ENCODE peak calls at places on chromosomes 4 and X, in eight cellular contexts. A is iris pigment epithelial cell, T is left ventricle myocardium inferior, J is Right ventricle myocardium superior, U is NCI-H1417, C is fibroblast of mammary gland, S is WTC11, X is GM06990. G is an unnamed sample.

GRCh38 chr4:102586002-102586643 is 85.0 kb downstream of the NFKB1 start:
- DNase-seq in X (peak; percentile 20), A (no peak), C (no peak), S (no peak), T (no peak), U (no peak), J (no peak), G (no peak)

GRCh38 chr4:184165291-184165690 is 52.4 kb downstream of the ENPP6 start:
- DNase-seq in A (peak; percentile 61), X (no peak), C (no peak), J (no peak), T (no peak), U (peak; percentile 3), S (peak; percentile 44), G (peak; percentile 15)

GRCh38 chrX:72540318-72540717 is 32.3 kb downstream of the HDAC8 start:
- DNase-seq in A (peak; percentile 44), U (no peak), T (no peak), C (peak; percentile 59), X (no peak), S (no peak), J (no peak), G (peak; percentile 11)

GRCh38 chrX:46587158-46587557 is 13.6 kb downstream of the CHST7 start:
- DNase-seq in T (no peak), J (no peak), C (peak; percentile 62), S (no peak), U (no peak), A (peak; percentile 74), X (peak; percentile 58), G (peak; percentile 66)

GRCh38 chr4:166318810-166319525 is 445.9 kb downstream of the TLL1 start:
- DNase-seq in A (peak; percentile 74), C (peak; percentile 84), U (no peak), T (no peak), J (no peak), S (no peak), X (no peak), G (peak; percentile 91)

GRCh38 chrX:10397349-10397748 is 223.0 kb downstream of the MID1 start:
- DNase-seq in U (no peak), X (no peak), C (no peak), J (no peak), S (no peak), T (no peak), A (no peak), G (no peak)

GRCh38 chr4:84035568-84035967 is 463.5 kb downstream of the NKX6-1 start:
- DNase-seq in J (no peak), A (no peak), T (no peak), X (no peak), C (no peak), U (no peak), S (no peak), G (no peak)

GRCh38 chrX:11205796-11206195 is 87.4 kb upstream of the AMELX start:
- DNase-seq in U (no peak), X (no peak), A (no peak), S (no peak), J (no peak), C (no peak), T (no peak), G (no peak)

GRCh38 chr4:163748474-163748873 is 254.0 kb downstream of the TMA16 start:
- DNase-seq in T (no peak), J (no peak), U (peak; percentile 56), S (no peak), X (no peak), C (peak; percentile 46), A (peak; percentile 5), G (peak; percentile 55)

GRCh38 chr4:3330682-3331081 is 37.9 kb downstream of the RGS12 start:
- DNase-seq in A (no peak), X (no peak), T (no peak), J (peak; percentile 29), U (no peak), S (no peak), C (no peak), G (no peak)

GRCh38 chr4:174591243-174592021 is 69.1 kb upstream of the HPGD start:
- DNase-seq in S (no peak), X (peak; percentile 18), J (no peak), T (no peak), U (no peak), A (peak; percentile 32), C (no peak), G (no peak)

GRCh38 chr4:6200011-6200921 is at the start of gene JAKMIP1:
- DNase-seq in J (peak; percentile 79), T (peak; percentile 64), U (peak; percentile 82), C (peak; percentile 33), X (peak; percentile 87), A (peak; percentile 49), S (peak; percentile 93), G (peak; percentile 30)

GRCh38 chr4:183960912-183961569 is 55.9 kb downstream of the STOX2 start:
- DNase-seq in S (no peak), T (peak; percentile 48), A (no peak), J (peak; percentile 59), C (no peak), U (peak; percentile 44), X (no peak), G (peak; percentile 5)

GRCh38 chr4:123102897-123103489 is 180.6 kb upstream of the NUDT6 start:
- DNase-seq in C (peak; percentile 70), U (peak; percentile 2), T (no peak), S (no peak), X (no peak), J (no peak), A (peak; percentile 69), G (peak; percentile 35)

GRCh38 chr4:121070696-121071639 is 1.4 kb downstream of the NDNF start:
- DNase-seq in C (peak; percentile 47), T (peak; percentile 40), X (peak; percentile 9), J (peak; percentile 56), S (peak; percentile 77), U (peak; percentile 8), A (peak; percentile 28), G (peak; percentile 32)

GRCh38 chrX:31420302-31420701 is 348.5 kb upstream of the FTHL17 start:
- DNase-seq in X (peak; percentile 20), S (no peak), A (no peak), U (no peak), J (no peak), C (no peak), T (no peak), G (no peak)

GRCh38 chr4:8005814-8006215 is 66.2 kb upstream of the AFAP1 start:
- DNase-seq in S (no peak), U (no peak), C (no peak), T (no peak), X (no peak), A (no peak), J (no peak), G (no peak)

GRCh38 chrX:102516314-102516936 is at the start of gene TMSB15A:
- DNase-seq in C (no peak), U (peak; percentile 88), S (peak; percentile 77), A (peak; percentile 21), X (peak; percentile 20), T (peak; percentile 66), J (peak; percentile 77), G (peak; percentile 60)

GRCh38 chr4:26141916-26142638 is 178.7 kb upstream of the RBPJ start:
- DNase-seq in X (no peak), S (no peak), U (no peak), T (peak; percentile 38), C (peak; percentile 68), J (peak; percentile 68), A (peak; percentile 70), G (peak; percentile 46)

GRCh38 chrX:35890699-35891098 is 28.8 kb upstream of the CFAP47 start:
- DNase-seq in U (peak; percentile 63), J (no peak), X (no peak), T (no peak), C (peak; percentile 31), S (peak; percentile 29), A (peak; percentile 12), G (peak; percentile 71)

GRCh38 chr4:120694973-120695372 is 227.6 kb downstream of the PRDM5 start:
- DNase-seq in S (no peak), X (no peak), J (no peak), T (no peak), C (peak; percentile 89), A (peak; percentile 67), U (no peak), G (peak; percentile 78)

GRCh38 chr4:107069049-107069448 is 32.9 kb upstream of the DKK2 start:
- DNase-seq in X (no peak), T (no peak), J (no peak), C (peak; percentile 84), S (no peak), U (no peak), A (peak; percentile 97), G (peak; percentile 45)

GRCh38 chr4:109977854-109978501 is 65.3 kb downstream of the EGF start:
- DNase-seq in S (no peak), T (no peak), C (peak; percentile 61), A (peak; percentile 58), X (no peak), J (no peak), U (no peak), G (peak; percentile 41)

GRCh38 chr4:38600575-38600974 is 63.4 kb upstream of the KLF3 start:
- DNase-seq in X (no peak), A (no peak), S (no peak), U (no peak), C (no peak), J (no peak), T (no peak), G (no peak)

GRCh38 chr4:111562811-111563210 is 582.4 kb upstream of the FAM241A start:
- DNase-seq in X (no peak), C (peak; percentile 69), J (no peak), A (peak; percentile 24), S (no peak), U (no peak), T (no peak), G (peak; percentile 18)